ENCODE peak calls at places on chromosomes 11 and 22, in five cellular contexts. D, E, M, J and V are unnamed samples.

GRCh38 chr11:131077340-131077739 is 161.1 kb upstream of the SNX19 start:
- DNase-seq in D (no peak), E (no peak), M (no peak), J (no peak), V (no peak)

GRCh38 chr11:76194872-76195668 is 11.2 kb downstream of the WNT11 start:
- DNase-seq in D (no peak), E (no peak), M (no peak), J (no peak), V (no peak)

GRCh38 chr11:74397531-74398243 is 546 bp downstream of the PGM2L1 start:
- DNase-seq in D (peak), E (peak), M (no peak), J (peak), V (peak)

GRCh38 chr22:19019029-19019678 is 83.1 kb upstream of the PRODH start:
- DNase-seq in D (no peak), E (no peak), M (no peak), J (no peak), V (no peak)

GRCh38 chr11:22688914-22689313 is 22.5 kb downstream of the GAS2 start:
- DNase-seq in D (no peak), E (no peak), M (no peak), J (no peak), V (no peak)

GRCh38 chr11:40027737-40028136 is 1431.7 kb downstream of the LRRC4C start:
- DNase-seq in D (no peak), E (no peak), M (no peak), J (no peak), V (no peak)

GRCh38 chr11:95148421-95148820 is 58.8 kb downstream of the ENDOD1 start:
- DNase-seq in D (no peak), E (no peak), M (no peak), J (no peak), V (no peak)

GRCh38 chr11:89355649-89356048 is 135.5 kb downstream of the NOX4 start:
- DNase-seq in D (no peak), E (no peak), M (no peak), J (no peak), V (no peak)

GRCh38 chr11:107370390-107370789 is 87.2 kb downstream of the CWF19L2 start:
- DNase-seq in D (no peak), E (no peak), M (no peak), J (no peak), V (peak)

GRCh38 chr11:65861165-65861505 is 902 bp downstream of the MUS81 start:
- DNase-seq in D (no peak), E (no peak), M (peak), J (no peak), V (no peak)

GRCh38 chr11:65334696-65335295 is 1.1 kb downstream of the DPF2 start:
- DNase-seq in D (no peak), E (no peak), M (no peak), J (no peak), V (no peak)

GRCh38 chr22:34414467-34415440 is 494.5 kb upstream of the LARGE1 start:
- DNase-seq in D (no peak), E (peak), M (no peak), J (peak), V (peak)

GRCh38 chr11:63906585-63906984 is 10.4 kb downstream of the RCOR2 start:
- DNase-seq in D (peak), E (no peak), M (no peak), J (no peak), V (no peak)

GRCh38 chr11:134560566-134561347 is 148.7 kb upstream of the B3GAT1 start:
- DNase-seq in D (no peak), E (no peak), M (no peak), J (no peak), V (no peak)

GRCh38 chr11:80873309-80873999 is 1432.6 kb upstream of the TENM4 start:
- DNase-seq in D (no peak), E (no peak), M (no peak), J (no peak), V (peak)

GRCh38 chr11:46769636-46770221 is 50.7 kb downstream of the F2 start:
- DNase-seq in D (no peak), E (no peak), M (no peak), J (no peak), V (no peak)

GRCh38 chr11:63915961-63916836 is 765 bp downstream of the RCOR2 start:
- DNase-seq in D (peak), E (no peak), M (peak), J (no peak), V (no peak)

GRCh38 chr11:111312076-111312475 is 13.7 kb downstream of the POU2AF3 start:
- DNase-seq in D (no peak), E (no peak), M (no peak), J (no peak), V (no peak)

GRCh38 chr11:122721201-122721963 is 65.9 kb downstream of the UBASH3B start:
- DNase-seq in D (no peak), E (no peak), M (no peak), J (no peak), V (no peak)

GRCh38 chr11:13338437-13339069 is 61.0 kb downstream of the BMAL1 start:
- DNase-seq in D (no peak), E (no peak), M (no peak), J (no peak), V (peak)

GRCh38 chr22:41931701-41932269 is 5.2 kb upstream of the TNFRSF13C start:
- DNase-seq in D (peak), E (no peak), M (no peak), J (no peak), V (no peak)

GRCh38 chr11:76266269-76266668 is 60.0 kb upstream of the WNT11 start:
- DNase-seq in D (no peak), E (no peak), M (no peak), J (peak), V (peak)

GRCh38 chr22:20231499-20232236 is 36.5 kb downstream of the RTN4R start:
- DNase-seq in D (no peak), E (no peak), M (no peak), J (no peak), V (no peak)

GRCh38 chr11:103367650-103368049 is 258.4 kb downstream of the DYNC2H1 start:
- DNase-seq in D (no peak), E (no peak), M (no peak), J (no peak), V (no peak)

GRCh38 chr22:48948575-48949170 is 879.0 kb downstream of the BRD1 start:
- DNase-seq in D (no peak), E (peak), M (no peak), J (no peak), V (no peak)

GRCh38 chr22:23520875-23521441 is 59.1 kb downstream of the IGLL1 start:
- DNase-seq in D (no peak), E (no peak), M (peak), J (no peak), V (no peak)

GRCh38 chr11:12195773-12196172 is 85.4 kb downstream of the MICAL2 start:
- DNase-seq in D (peak), E (no peak), M (no peak), J (no peak), V (no peak)

GRCh38 chr11:57321996-57322880 is 2.5 kb downstream of the TNKS1BP1 start:
- DNase-seq in D (peak), E (peak), M (peak), J (peak), V (peak)

GRCh38 chr11:75722669-75723042 is 5.0 kb downstream of the MOGAT2 start:
- DNase-seq in D (no peak), E (no peak), M (no peak), J (no peak), V (no peak)

GRCh38 chr11:105152556-105152955 is 13.0 kb upstream of the CARD18 start:
- DNase-seq in D (no peak), E (no peak), M (no peak), J (no peak), V (no peak)

GRCh38 chr11:61671527-61671926 is 8.7 kb upstream of the DAGLA start:
- DNase-seq in D (no peak), E (no peak), M (no peak), J (no peak), V (no peak)

GRCh38 chr11:84022221-84022620 is 736.1 kb upstream of the CCDC90B start:
- DNase-seq in D (no peak), E (no peak), M (no peak), J (no peak), V (no peak)

DNA sequence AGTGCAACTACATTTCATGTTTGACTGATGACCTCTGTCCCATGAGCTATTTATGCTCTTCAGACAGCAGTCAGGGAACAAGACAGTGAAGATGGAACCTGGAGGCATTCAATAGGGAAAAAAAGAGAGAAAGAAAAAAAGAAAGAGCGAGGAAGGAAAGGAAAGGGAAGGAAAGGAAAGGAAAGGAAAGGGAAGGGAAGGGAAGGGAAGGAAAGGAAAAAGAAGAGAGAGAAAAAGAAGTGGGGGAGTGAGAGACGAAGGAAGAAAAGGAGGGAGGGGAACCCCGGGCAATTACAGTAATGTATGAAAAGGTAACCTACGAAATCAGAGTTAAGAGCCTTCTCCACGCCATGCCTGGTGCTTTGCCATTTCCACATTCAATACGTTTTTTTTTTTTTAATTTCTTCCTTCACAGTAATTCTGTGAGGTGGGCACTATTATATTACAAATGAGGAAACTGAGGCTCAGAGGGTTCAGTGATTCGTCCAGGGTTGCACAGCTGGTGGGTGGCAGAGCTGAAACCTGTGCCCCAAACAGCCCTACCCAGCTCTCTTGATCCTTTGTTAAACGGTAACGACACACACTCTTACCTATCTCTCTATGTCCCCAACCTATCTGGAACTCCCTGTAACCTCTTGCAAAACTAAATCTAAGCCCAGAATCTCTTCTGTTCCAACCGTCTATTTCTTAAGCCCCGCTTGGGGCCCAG is 39.3 kb downstream of the ETS1 start:
- DNase-seq in D (no peak), E (no peak), M (no peak), J (no peak), V (no peak)
- TF ChIP-seq POLR2A in D (no peak), E (no peak), M (no peak), J (no peak), V (no peak)

GRCh38 chr11:88174627-88175003 is 628 bp downstream of the RAB38 start:
- DNase-seq in D (no peak), E (peak), M (peak), J (peak), V (no peak)
- TF ChIP-seq POLR2A in D (no peak), E (peak), M (no peak), J (no peak), V (no peak)

DNA sequence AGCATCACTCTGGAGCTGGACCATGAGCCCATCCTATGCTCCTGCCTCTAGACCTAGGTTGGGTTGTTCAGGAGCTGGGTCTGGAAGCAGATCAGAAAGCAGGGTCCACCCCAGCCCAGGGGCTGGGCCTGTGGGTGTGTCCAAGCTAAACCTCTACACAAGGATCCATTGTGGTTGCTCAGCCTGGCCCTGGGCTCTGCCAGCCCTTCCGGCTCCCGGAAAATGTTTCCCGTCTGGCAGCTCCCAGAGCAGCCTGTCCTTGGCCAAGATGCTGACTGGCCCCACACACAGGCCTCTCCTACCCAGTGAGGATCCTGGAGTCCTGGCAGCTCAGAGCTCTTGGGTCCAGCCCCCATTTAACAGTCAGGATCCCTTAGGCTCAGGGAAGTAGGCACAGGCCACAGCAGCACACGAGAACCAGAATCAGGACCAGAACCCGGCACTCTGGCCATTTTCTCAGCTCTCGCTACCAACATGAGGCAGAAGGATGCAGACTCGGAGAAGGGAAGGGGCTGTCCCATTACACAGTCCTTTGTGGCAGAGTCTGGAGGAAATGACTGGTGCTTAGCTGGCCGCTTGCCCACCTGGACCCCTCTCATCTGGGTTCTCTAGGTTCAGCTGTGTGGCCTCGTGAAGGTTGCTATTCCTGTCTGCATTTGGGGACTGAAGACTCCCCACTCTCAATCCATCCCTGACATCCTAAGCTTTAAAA is 35.4 kb upstream of the FCHSD2 start:
- DNase-seq in D (no peak), E (no peak), M (peak), J (no peak), V (no peak)
- TF ChIP-seq POLR2A in D (no peak), E (no peak), M (no peak), J (no peak), V (no peak)

DNA sequence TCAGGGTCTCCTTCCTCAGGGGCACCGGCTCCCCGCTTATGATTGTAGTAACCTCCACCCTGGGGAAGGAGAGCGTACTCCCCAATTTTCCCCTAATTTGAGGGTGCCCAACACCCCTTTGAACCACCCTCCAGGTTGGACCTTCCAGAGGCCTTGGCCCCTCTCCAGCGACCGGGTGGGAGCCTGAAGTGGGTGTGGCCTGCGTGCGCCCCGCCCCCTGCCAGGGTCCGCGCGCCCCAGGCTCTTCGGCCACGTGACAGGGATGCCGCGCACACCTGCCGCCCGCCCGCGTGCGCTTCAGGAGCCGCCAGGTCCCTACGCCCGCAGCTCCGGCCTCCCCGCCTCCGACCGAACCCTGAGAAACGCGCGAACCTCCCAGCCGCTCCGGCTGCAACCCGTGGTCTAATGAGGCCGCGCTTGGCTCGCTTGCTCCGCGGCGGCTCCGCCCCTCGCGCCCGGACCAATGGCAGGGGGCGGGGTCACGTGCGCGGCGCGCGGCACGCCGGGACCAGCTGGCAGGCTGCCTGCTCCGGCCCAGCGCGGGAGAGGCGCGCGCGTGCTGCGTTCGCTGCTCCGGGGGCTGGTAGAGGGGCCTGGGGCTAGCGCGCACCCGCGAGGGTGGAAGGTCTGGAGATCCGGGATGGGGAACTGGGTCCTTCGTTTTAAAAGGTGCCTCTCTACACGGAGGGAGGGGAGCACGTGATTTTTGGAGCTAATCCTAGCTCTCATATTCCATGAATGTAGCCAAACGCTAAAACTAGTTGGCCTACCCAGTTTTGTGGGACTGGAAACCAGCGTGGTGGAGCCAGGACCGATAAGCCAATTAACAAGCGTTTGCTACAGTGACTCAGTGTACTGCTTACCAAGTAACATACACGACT is at the start of gene FOXRED2:
- DNase-seq in D (peak), E (peak), M (peak), J (no peak), V (peak)
- TF ChIP-seq POLR2A in D (peak), E (peak), M (no peak), J (peak), V (peak)

GRCh38 chr11:72624496-72625201 is 49.6 kb downstream of the PDE2A start:
- DNase-seq in D (no peak), E (no peak), M (peak), J (no peak), V (no peak)
- TF ChIP-seq POLR2A in D (no peak), E (no peak), M (no peak), J (no peak), V (no peak)

GRCh38 chr11:121488641-121489040 is 35.9 kb upstream of the SORL1-AS1 start:
- DNase-seq in D (no peak), E (no peak), M (no peak), J (no peak), V (no peak)
- TF ChIP-seq POLR2A in D (no peak), E (no peak), M (no peak), J (no peak), V (no peak)

DNA sequence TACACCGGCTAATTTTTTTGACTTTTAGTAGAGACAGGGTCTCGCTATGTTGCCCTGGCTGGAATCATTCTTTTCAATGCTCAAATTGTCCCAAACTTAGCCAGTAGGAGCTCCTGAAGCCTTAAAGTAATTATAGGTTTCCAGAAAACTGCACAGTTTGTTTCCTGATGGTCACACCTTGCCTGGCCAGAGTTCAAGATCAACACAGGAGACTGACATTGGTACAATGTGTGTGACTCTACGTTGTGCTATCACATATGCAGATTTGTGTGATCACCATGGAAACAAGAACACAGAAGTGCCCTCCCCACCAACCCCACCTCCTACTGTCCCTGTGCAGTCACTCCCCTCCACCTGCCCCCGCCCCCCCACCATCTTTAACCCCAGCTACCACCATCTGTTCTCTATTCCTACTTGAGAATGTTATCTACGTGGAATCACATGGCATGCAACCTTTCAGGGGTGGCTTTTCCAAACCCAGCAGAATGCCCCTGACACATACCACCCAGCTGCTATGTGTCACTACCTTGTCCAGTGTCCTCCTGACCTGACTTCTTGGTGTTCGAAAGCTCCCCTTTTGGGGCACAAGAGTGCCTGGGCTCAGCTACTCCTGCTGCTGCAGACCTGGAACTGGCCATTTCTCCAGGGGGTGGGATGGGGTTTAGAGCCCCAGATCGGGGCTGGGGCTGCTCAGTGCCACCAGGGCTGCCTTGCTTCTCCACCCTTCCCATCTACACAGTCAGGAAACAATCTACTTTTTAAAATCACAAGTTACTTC is 6.1 kb upstream of the NAP1L4 start:
- DNase-seq in D (no peak), E (peak), M (no peak), J (no peak), V (no peak)
- TF ChIP-seq POLR2A in D (no peak), E (no peak), M (no peak), J (no peak), V (no peak)